ENCODE peak calls at places on chromosomes 6 and 20, in nine cellular contexts. A, H, D, J, L, I, N, U and T are unnamed samples.

GRCh38 chr6:20302168-20302567 is 89.9 kb upstream of the MBOAT1 start:
- DNase-seq in A (no peak), H (no peak), D (no peak), J (no peak), L (no peak), I (no peak), N (no peak), U (no peak), T (no peak)

GRCh38 chr20:33539129-33539528 is 49.2 kb downstream of the CBFA2T2 start:
- DNase-seq in A (no peak), H (peak), D (no peak), J (no peak), L (no peak), I (no peak), N (no peak), U (no peak), T (no peak)

GRCh38 chr6:130903007-130903406 is 75.8 kb downstream of the SMLR1 start:
- DNase-seq in A (no peak), H (no peak), D (no peak), J (no peak), L (no peak), I (no peak), N (no peak), U (no peak), T (no peak)

GRCh38 chr6:150685860-150686259 is 86.2 kb downstream of the PLEKHG1 start:
- DNase-seq in A (peak), H (peak), D (no peak), J (peak), L (peak), I (peak), N (peak), U (peak), T (peak)

GRCh38 chr6:311679-312220 is 19.5 kb downstream of the DUSP22 start:
- DNase-seq in A (no peak), H (no peak), D (no peak), J (no peak), L (no peak), I (no peak), N (no peak), U (no peak), T (no peak)

GRCh38 chr6:24257282-24257681 is 100.6 kb downstream of the DCDC2 start:
- DNase-seq in A (no peak), H (no peak), D (no peak), J (no peak), L (no peak), I (no peak), N (no peak), U (no peak), T (peak)

GRCh38 chr20:44211177-44212039 is 837 bp upstream of the OSER1 start:
- DNase-seq in A (no peak), H (peak), D (peak), J (peak), L (peak), I (no peak), N (no peak), U (no peak), T (peak)

GRCh38 chr6:125910518-125910917 is 46.1 kb upstream of the HINT3 start:
- DNase-seq in A (no peak), H (peak), D (peak), J (no peak), L (peak), I (no peak), N (no peak), U (peak), T (no peak)

GRCh38 chr6:166318227-166318626 is 10.0 kb upstream of the PRR18 start:
- DNase-seq in A (no peak), H (no peak), D (no peak), J (no peak), L (no peak), I (no peak), N (no peak), U (no peak), T (no peak)

GRCh38 chr6:21612067-21612745 is 18.7 kb downstream of the SOX4 start:
- DNase-seq in A (no peak), H (no peak), D (no peak), J (no peak), L (no peak), I (no peak), N (no peak), U (no peak), T (no peak)

GRCh38 chr6:13674533-13675190 is 37.0 kb downstream of the RANBP9 start:
- DNase-seq in A (no peak), H (no peak), D (no peak), J (no peak), L (no peak), I (no peak), N (no peak), U (no peak), T (no peak)

GRCh38 chr6:45314146-45314545 is 14.0 kb upstream of the RUNX2 start:
- DNase-seq in A (no peak), H (no peak), D (no peak), J (no peak), L (no peak), I (no peak), N (no peak), U (no peak), T (no peak)

GRCh38 chr20:363319-364078 is 16.6 kb downstream of the NRSN2 start:
- DNase-seq in A (no peak), H (no peak), D (no peak), J (no peak), L (peak), I (no peak), N (no peak), U (no peak), T (no peak)

GRCh38 chr6:37354526-37355384 is 972 bp downstream of the RNF8 start:
- DNase-seq in A (no peak), H (no peak), D (no peak), J (peak), L (no peak), I (no peak), N (peak), U (peak), T (no peak)

GRCh38 chr6:63477422-63478040 is 94.7 kb upstream of the LOC128125822 start:
- DNase-seq in A (no peak), H (no peak), D (no peak), J (no peak), L (no peak), I (no peak), N (no peak), U (no peak), T (no peak)

GRCh38 chr6:110525001-110525400 is 48.6 kb upstream of the SLC22A16 start:
- DNase-seq in A (no peak), H (no peak), D (no peak), J (no peak), L (no peak), I (no peak), N (no peak), U (no peak), T (no peak)

GRCh38 chr20:2859330-2860121 is 13.8 kb upstream of the PTPRA start:
- DNase-seq in A (no peak), H (peak), D (peak), J (peak), L (no peak), I (no peak), N (no peak), U (no peak), T (no peak)

GRCh38 chr20:16434087-16434664 is 139.1 kb downstream of the KIF16B start:
- DNase-seq in A (peak), H (peak), D (no peak), J (peak), L (peak), I (peak), N (peak), U (no peak), T (peak)

GRCh38 chr20:47544240-47544639 is 42.6 kb downstream of the NCOA3 start:
- DNase-seq in A (no peak), H (no peak), D (peak), J (peak), L (peak), I (no peak), N (no peak), U (no peak), T (no peak)

GRCh38 chr6:6820688-6821238 is 232.2 kb downstream of the LY86 start:
- DNase-seq in A (peak), H (no peak), D (no peak), J (no peak), L (peak), I (no peak), N (no peak), U (no peak), T (no peak)

GRCh38 chr6:111291334-111291705 is 191.7 kb downstream of the REV3L start:
- DNase-seq in A (no peak), H (no peak), D (no peak), J (no peak), L (no peak), I (no peak), N (no peak), U (no peak), T (no peak)

GRCh38 chr20:62059926-62060630 is 5.6 kb downstream of the TAF4 start:
- DNase-seq in A (no peak), H (no peak), D (no peak), J (no peak), L (no peak), I (no peak), N (no peak), U (no peak), T (no peak)

GRCh38 chr6:110682460-110682853 is 132.8 kb downstream of the CDK19 start:
- DNase-seq in A (peak), H (peak), D (peak), J (peak), L (peak), I (peak), N (peak), U (peak), T (peak)

GRCh38 chr6:105135056-105135455 is 44.8 kb downstream of the POPDC3 start:
- DNase-seq in A (no peak), H (peak), D (no peak), J (peak), L (peak), I (no peak), N (no peak), U (no peak), T (no peak)

GRCh38 chr6:126337323-126337722 is 2.6 kb upstream of the CENPW start:
- DNase-seq in A (no peak), H (peak), D (no peak), J (peak), L (peak), I (no peak), N (no peak), U (no peak), T (no peak)

GRCh38 chr6:50913105-50913770 is 94.6 kb downstream of the TFAP2B start:
- DNase-seq in A (no peak), H (no peak), D (no peak), J (no peak), L (no peak), I (no peak), N (no peak), U (no peak), T (no peak)

GRCh38 chr6:81682858-81683257 is 69.6 kb downstream of the TENT5A start:
- DNase-seq in A (no peak), H (no peak), D (no peak), J (no peak), L (no peak), I (no peak), N (no peak), U (no peak), T (no peak)

GRCh38 chr6:168092541-168092940 is 13.5 kb upstream of the FRMD1 start:
- DNase-seq in A (no peak), H (no peak), D (no peak), J (no peak), L (no peak), I (no peak), N (no peak), U (no peak), T (no peak)

GRCh38 chr6:132693478-132693877 is 20.4 kb downstream of the VNN1 start:
- DNase-seq in A (no peak), H (peak), D (no peak), J (no peak), L (no peak), I (no peak), N (no peak), U (no peak), T (no peak)

GRCh38 chr20:20341371-20341770 is 26.5 kb upstream of the INSM1 start:
- DNase-seq in A (no peak), H (no peak), D (no peak), J (no peak), L (no peak), I (no peak), N (no peak), U (no peak), T (no peak)